ENCODE peak calls at places on chromosome 13, in nine cellular contexts. T is thoracic aorta, Y is HCT116, L is aorta, X is left ventricle myocardium inferior, R is neural progenitor cell, D is testis, N is osteoblast, E is WERI-Rb-1. S is an unnamed sample.

GRCh38 chr13:50131998-50132936 is 117.0 kb downstream of the KCNRG start:
- DNase-seq in T (no peak), Y (no peak), L (no peak), X (no peak), R (peak; percentile 75), D (no peak), N (no peak), E (no peak), S (peak; percentile 62)

GRCh38 chr13:49421391-49421790 is 22.5 kb downstream of the CAB39L start:
- DNase-seq in T (no peak), Y (peak; percentile 10), L (no peak), X (no peak), R (peak; percentile 43), D (peak; percentile 25), N (no peak), E (peak; percentile 39), S (peak; percentile 34)

GRCh38 chr13:93283255-93283654 is 56.6 kb downstream of the GPC6 start:
- DNase-seq in T (no peak), Y (no peak), L (no peak), X (no peak), R (no peak), D (no peak), N (no peak), E (no peak), S (no peak)

GRCh38 chr13:113077566-113077952 is 28.0 kb upstream of the F7 start:
- DNase-seq in T (no peak), Y (no peak), L (peak; percentile 66), X (no peak), R (no peak), D (no peak), N (no peak), E (no peak), S (peak; percentile 54)

GRCh38 chr13:78121459-78122348 is 203.1 kb upstream of the EDNRB start:
- DNase-seq in T (no peak), Y (peak; percentile 34), L (no peak), X (peak; percentile 31), R (peak; percentile 65), D (peak; percentile 56), N (no peak), E (peak; percentile 23), S (peak; percentile 10)

GRCh38 chr13:80524447-80525215 is 183.7 kb upstream of the SPRY2 start:
- DNase-seq in T (no peak), Y (peak; percentile 15), L (no peak), X (no peak), R (no peak), D (no peak), N (no peak), E (no peak), S (no peak)

GRCh38 chr13:57874530-57874929 is 243.0 kb downstream of the PCDH17 start:
- DNase-seq in T (no peak), Y (no peak), L (no peak), X (peak; percentile 21), R (no peak), D (no peak), N (no peak), E (no peak), S (no peak)

GRCh38 chr13:30113983-30114491 is 193.3 kb downstream of the KATNAL1 start:
- DNase-seq in T (no peak), Y (no peak), L (no peak), X (no peak), R (peak; percentile 76), D (peak; percentile 38), N (no peak), E (peak; percentile 11), S (no peak)

GRCh38 chr13:67086260-67086659 is 143.9 kb downstream of the PCDH9 start:
- DNase-seq in T (no peak), Y (no peak), L (no peak), X (no peak), R (no peak), D (no peak), N (no peak), E (no peak), S (no peak)

GRCh38 chr13:33509642-33510229 is 224.2 kb upstream of the STARD13 start:
- DNase-seq in T (no peak), Y (no peak), L (peak; percentile 50), X (peak; percentile 29), R (peak; percentile 9), D (peak; percentile 34), N (peak; percentile 49), E (no peak), S (no peak)

GRCh38 chr13:45108716-45109706 is 11.3 kb upstream of the GTF2F2 start:
- DNase-seq in T (no peak), Y (no peak), L (no peak), X (no peak), R (no peak), D (peak; percentile 44), N (peak; percentile 64), E (no peak), S (peak; percentile 67)

GRCh38 chr13:94710881-94711560 is 1.3 kb downstream of the SOX21 start:
- DNase-seq in T (no peak), Y (no peak), L (no peak), X (no peak), R (peak; percentile 77), D (no peak), N (peak; percentile 86), E (peak; percentile 70), S (peak; percentile 90)

GRCh38 chr13:94712812-94713555 is 639 bp upstream of the SOX21 start:
- DNase-seq in T (no peak), Y (no peak), L (no peak), X (no peak), R (peak; percentile 92), D (no peak), N (peak; percentile 63), E (peak; percentile 75), S (peak; percentile 79)

GRCh38 chr13:94710081-94710809 is 2.1 kb downstream of the SOX21 start:
- DNase-seq in T (no peak), Y (no peak), L (no peak), X (no peak), R (peak; percentile 84), D (no peak), N (peak; percentile 79), E (no peak), S (peak; percentile 63)

GRCh38 chr13:94712287-94712811 is at the start of gene SOX21:
- DNase-seq in T (no peak), Y (no peak), L (no peak), X (no peak), R (peak; percentile 87), D (no peak), N (peak; percentile 91), E (no peak), S (peak; percentile 73)

DNA sequence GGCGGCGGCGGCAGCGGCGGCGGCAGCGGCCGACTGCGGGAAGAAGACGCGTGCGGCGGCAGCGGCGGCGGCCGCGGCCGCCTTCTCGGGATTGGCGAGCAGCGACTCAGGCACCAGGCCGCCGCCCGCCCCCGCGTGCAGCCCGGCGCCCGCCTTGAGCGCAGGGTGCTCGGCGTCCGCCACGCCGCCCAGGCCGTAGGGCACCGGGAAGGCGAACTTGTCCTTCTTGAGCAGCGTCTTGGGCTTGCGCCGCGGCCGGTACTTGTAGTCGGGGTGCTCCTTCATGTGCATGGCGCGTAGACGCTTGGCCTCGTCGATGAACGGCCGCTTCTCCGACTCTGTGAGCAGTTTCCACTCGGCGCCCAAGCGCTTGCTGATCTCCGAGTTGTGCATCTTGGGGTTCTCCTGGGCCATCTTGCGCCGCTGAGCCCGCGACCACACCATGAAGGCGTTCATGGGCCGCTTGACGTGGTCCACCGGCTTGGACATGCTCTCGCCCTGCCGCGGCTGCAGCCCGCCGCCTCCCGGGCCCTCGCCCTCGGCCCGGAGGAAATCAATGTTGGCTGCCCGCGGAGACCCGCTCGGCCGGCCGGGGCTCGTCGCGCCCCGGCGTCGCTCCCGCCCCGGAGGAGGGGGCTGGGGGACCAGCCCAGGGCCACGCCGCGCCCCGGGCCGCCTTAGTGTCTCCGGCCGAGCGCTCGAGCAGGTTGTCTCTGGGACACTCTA is 621 bp downstream of the SOX21 start:
- DNase-seq in T (no peak), Y (no peak), L (no peak), X (no peak), R (peak; percentile 61), D (no peak), N (peak; percentile 82), E (peak; percentile 58), S (peak; percentile 78)
- H3K4me3 ChIP-seq in T (peak overlapping the region; percentile 60), Y (no peak overlapping the region), L (peak overlapping the region; percentile 43), X (peak overlapping the region; percentile 56), R (peak overlapping the region; percentile 93), D (peak overlapping the region; percentile 46), N (no peak overlapping the region), E (peak overlapping the region; percentile 30), S (peak overlapping the region; percentile 57)

GRCh38 chr13:72792640-72793039 is 10.7 kb downstream of the PIBF1 start:
- DNase-seq in T (no peak), Y (no peak), L (no peak), X (no peak), R (no peak), D (no peak), N (no peak), E (no peak), S (no peak)
- H3K36me3 ChIP-seq in T (no peaks in the 10 kb centered on the region), Y (peaks cover 28% of the 10 kb centered on the region), L (peaks cover 2% of the 10 kb centered on the region), X (peaks cover 54% of the 10 kb centered on the region), R (peaks cover 33% of the 10 kb centered on the region), D (no peaks in the 10 kb centered on the region), N (peaks cover 31% of the 10 kb centered on the region), E (peaks cover 42% of the 10 kb centered on the region), S (no peaks in the 10 kb centered on the region)

GRCh38 chr13:101916758-101917474 is 464.4 kb downstream of the ITGBL1 start:
- DNase-seq in T (no peak), Y (no peak), L (no peak), X (no peak), R (peak; percentile 40), D (no peak), N (no peak), E (no peak), S (peak; percentile 59)

GRCh38 chr13:101915333-101915732 is 462.9 kb downstream of the ITGBL1 start:
- DNase-seq in T (no peak), Y (no peak), L (no peak), X (no peak), R (peak; percentile 42), D (no peak), N (no peak), E (no peak), S (peak; percentile 22)

GRCh38 chr13:101916108-101916757 is 463.8 kb downstream of the ITGBL1 start:
- DNase-seq in T (no peak), Y (no peak), L (peak; percentile 73), X (peak; percentile 38), R (peak; percentile 84), D (peak; percentile 47), N (peak; percentile 81), E (peak; percentile 89), S (peak; percentile 79)

GRCh38 chr13:101917475-101917810 is 465.0 kb downstream of the ITGBL1 start:
- DNase-seq in T (no peak), Y (no peak), L (peak; percentile 64), X (no peak), R (peak; percentile 54), D (no peak), N (no peak), E (peak; percentile 75), S (peak; percentile 36)

DNA sequence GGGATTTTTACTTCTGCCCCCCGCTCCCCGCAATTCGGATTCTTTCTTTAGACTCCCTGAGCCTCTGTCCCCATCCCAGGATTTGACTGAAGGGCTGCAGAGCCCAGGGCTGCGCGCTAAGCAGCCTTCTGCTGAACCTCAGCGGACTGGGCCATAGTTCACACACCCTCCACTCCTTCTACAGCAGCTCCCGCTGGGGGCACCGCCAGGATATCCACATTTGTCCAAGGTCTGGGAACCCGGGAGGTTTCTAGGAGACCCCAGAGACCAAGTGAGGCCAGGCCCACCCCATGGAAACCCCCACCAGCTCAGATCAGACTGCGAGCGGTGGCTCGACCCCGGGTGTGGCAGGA is 463.3 kb downstream of the ITGBL1 start:
- DNase-seq in T (no peak), Y (no peak), L (no peak), X (no peak), R (peak; percentile 6), D (no peak), N (no peak), E (peak; percentile 41), S (peak; percentile 44)
- H3K27me3 ChIP-seq in T (no peaks in the 10 kb centered on the region), Y (no peaks in the 10 kb centered on the region), L (no peaks in the 10 kb centered on the region), X (peaks cover 80% of the 10 kb centered on the region), R (peaks cover 95% of the 10 kb centered on the region), D (peaks cover 6% of the 10 kb centered on the region), N (peaks cover 47% of the 10 kb centered on the region), E (peaks cover 16% of the 10 kb centered on the region), S (peaks cover 58% of the 10 kb centered on the region)

GRCh38 chr13:114268344-114269280 is 12.8 kb upstream of the UPF3A start:
- DNase-seq in T (no peak), Y (no peak), L (no peak), X (no peak), R (no peak), D (no peak), N (peak; percentile 51), E (no peak), S (no peak)
- H3K4me3 ChIP-seq in T (no peak overlapping the region), Y (no peak overlapping the region), L (no peak overlapping the region), X (no peak overlapping the region), R (no peak overlapping the region), D (no peak overlapping the region), N (no peak overlapping the region), E (no peak overlapping the region), S (no peak overlapping the region)